ENCODE peak calls at places on chromosome 5, in five cellular contexts. L is GM12892, S is K562, G is HepG2, U is GM12878. K is an unnamed sample.

GRCh38 chr5:143014017-143014651 is 244.0 kb downstream of the ARHGAP26 start:
- DNase-seq in U (no peak), L (no peak), S (peak), G (no peak), K (no peak)

GRCh38 chr5:84249918-84250635 is 134.6 kb downstream of the EDIL3 start:
- DNase-seq in U (no peak), L (no peak), G (no peak), S (no peak), K (no peak)

GRCh38 chr5:34656700-34657549 is 797 bp downstream of the RAI14 start:
- DNase-seq in L (peak), S (peak), G (no peak), U (no peak), K (peak)

GRCh38 chr5:57738787-57739186 is 256.2 kb upstream of the ACTBL2 start:
- DNase-seq in L (no peak), S (no peak), U (no peak), G (no peak), K (no peak)

GRCh38 chr5:9251379-9251980 is 294.4 kb downstream of the SEMA5A start:
- DNase-seq in G (no peak), U (no peak), S (no peak), L (no peak), K (no peak)

GRCh38 chr5:10631597-10631996 is 67.7 kb downstream of the ANKRD33B start:
- DNase-seq in L (no peak), U (no peak), S (no peak), G (no peak), K (no peak)

GRCh38 chr5:124905256-124905655 is 158.8 kb upstream of the ZNF608 start:
- DNase-seq in U (no peak), S (no peak), L (no peak), G (no peak), K (no peak)

GRCh38 chr5:144484124-144484897 is 313.6 kb downstream of the KCTD16 start:
- DNase-seq in G (no peak), S (no peak), L (no peak), U (no peak), K (no peak)

GRCh38 chr5:138953370-138954256 is 78.5 kb upstream of the LRRTM2 start:
- DNase-seq in L (no peak), S (peak), U (no peak), G (no peak), K (peak)

GRCh38 chr5:138951091-138951985 is 76.2 kb upstream of the LRRTM2 start:
- DNase-seq in S (no peak), U (no peak), L (no peak), G (no peak), K (no peak)

GRCh38 chr5:138951986-138952735 is 77.0 kb upstream of the LRRTM2 start:
- DNase-seq in G (no peak), L (no peak), S (no peak), U (no peak), K (no peak)

GRCh38 chr5:138954257-138955012 is 79.3 kb upstream of the LRRTM2 start:
- DNase-seq in G (no peak), S (no peak), U (no peak), L (no peak), K (no peak)

DNA sequence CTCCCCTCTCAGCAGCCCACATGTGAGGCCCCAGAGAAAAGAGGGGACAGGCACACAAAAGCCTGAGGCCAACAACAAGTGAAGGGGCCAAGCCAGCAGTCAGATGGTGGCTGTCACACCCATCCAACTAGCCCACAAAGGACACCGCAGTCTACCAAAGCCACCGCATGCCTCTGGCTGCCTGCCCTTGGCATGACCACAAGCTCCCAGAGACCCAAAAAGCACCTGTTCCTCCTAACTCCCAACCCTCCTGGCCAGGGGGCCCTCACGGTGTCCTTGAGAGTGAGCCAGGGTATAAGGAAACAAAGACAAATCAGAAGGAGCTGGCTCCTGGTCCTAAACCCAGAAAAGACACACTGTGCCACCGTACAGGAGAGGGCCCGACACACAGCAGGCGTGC is 77.8 kb upstream of the LRRTM2 start:
- DNase-seq in U (no peak), G (no peak), L (no peak), S (no peak), K (no peak)
- TF ChIP-seq TAF1 in U (no peak), G (no peak), L (no peak), S (no peak), K (no peak)

GRCh38 chr5:62082370-62082778 is 223.6 kb upstream of the KIF2A start:
- DNase-seq in G (no peak), U (no peak), S (no peak), L (no peak), K (no peak)
- TF ChIP-seq POLR2AphosphoS5 in G (no peak), U (no peak), S (no peak), L (no peak), K (no peak)

GRCh38 chr5:139692148-139692547 is 44.0 kb downstream of the CXXC5 start:
- DNase-seq in G (no peak), S (no peak), L (no peak), U (no peak), K (no peak)

GRCh38 chr5:139688712-139689413 is 40.7 kb downstream of the CXXC5 start:
- DNase-seq in G (no peak), S (no peak), L (no peak), U (no peak), K (no peak)

GRCh38 chr5:139691275-139691629 is 43.1 kb downstream of the CXXC5 start:
- DNase-seq in S (no peak), L (no peak), G (no peak), U (no peak), K (no peak)

GRCh38 chr5:139689631-139690384 is 41.7 kb downstream of the CXXC5 start:
- DNase-seq in G (no peak), S (peak), U (no peak), L (no peak), K (peak)

DNA sequence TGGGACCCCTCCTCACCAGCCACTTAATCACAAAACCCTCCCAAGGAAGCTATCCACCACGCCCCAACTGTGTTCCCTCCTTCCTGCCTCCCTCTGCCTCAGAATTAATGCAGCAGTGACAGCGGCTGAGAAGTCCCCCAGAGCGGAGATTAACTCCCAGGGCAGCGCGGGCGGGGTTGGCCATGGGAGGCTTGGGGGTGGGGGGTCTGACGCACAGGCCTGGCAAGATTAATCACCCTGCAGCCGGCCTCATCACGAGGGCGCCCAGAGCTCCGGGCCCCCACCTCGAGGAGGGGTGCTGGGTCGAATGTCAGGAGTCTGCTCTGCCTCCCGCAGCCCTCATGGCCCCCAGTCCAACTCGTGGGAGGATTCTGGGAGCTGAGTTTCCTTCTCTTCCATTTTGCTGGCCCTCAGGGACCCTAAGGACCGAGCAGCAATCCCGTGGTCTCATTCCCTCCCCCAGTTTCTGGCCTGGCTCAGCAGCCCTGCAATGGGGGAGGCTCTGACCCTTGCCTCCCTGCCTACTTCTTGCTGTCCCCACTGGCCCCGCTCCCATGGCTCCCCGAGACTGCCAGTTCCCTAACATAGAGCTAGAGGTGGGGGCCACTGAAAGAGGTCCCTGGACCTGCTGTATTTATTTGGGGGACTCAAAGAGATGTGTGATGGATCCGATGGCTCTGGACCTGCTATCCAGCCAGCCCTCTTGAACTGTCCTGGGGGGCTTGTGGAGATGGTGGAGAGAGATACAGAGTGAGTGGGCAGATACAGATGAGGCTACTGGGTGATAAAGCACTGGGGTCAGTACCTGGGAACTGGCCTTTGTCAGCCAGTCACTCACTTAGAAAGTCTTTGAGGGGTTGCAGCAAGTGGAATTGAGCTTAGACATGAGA is 42.5 kb downstream of the CXXC5 start:
- DNase-seq in U (no peak), S (peak), L (no peak), G (no peak), K (no peak)
- TF ChIP-seq TAF1 in U (no peak), S (no peak), L (no peak), G (no peak), K (no peak)

DNA sequence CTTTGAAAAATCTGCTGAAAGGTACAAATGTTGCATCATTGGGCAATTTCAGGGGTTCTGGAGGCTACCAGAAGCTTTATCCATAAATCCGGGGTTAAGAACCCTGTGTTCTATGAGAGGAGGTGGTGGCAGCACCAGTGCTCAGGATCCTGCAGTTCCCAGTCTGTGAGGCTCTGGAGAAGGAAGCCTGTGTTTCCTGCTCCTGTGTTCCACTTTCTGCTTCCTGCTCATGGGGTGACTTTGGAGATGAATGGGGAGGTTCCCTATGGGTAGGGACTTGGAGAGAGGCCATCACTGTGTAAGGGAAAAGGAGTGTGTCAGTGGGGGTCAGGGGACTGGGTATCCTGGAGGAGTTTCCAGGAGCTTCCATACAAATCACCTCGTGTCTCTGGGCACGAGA is 2.3 kb downstream of the CDX1 start:
- DNase-seq in S (no peak), U (no peak), L (no peak), G (no peak), K (no peak)
- TF ChIP-seq POLR2AphosphoS5 in S (no peak), U (no peak), L (no peak), G (no peak), K (no peak)

GRCh38 chr5:147743686-147744332 is 38.7 kb downstream of the JAKMIP2 start:
- DNase-seq in U (no peak), G (no peak), S (no peak), L (no peak), K (no peak)
- TF ChIP-seq TAF1 in U (no peak), G (no peak), S (no peak), L (no peak), K (no peak)

GRCh38 chr5:89932771-89933181 is 476.8 kb downstream of the CETN3 start:
- DNase-seq in U (no peak), S (no peak), G (no peak), L (no peak), K (no peak)
- TF ChIP-seq POLR2AphosphoS5 in U (no peak), S (no peak), G (no peak), L (no peak), K (no peak)

GRCh38 chr5:122311888-122312669 is at the start of gene SNCAIP:
- DNase-seq in U (no peak), G (no peak), L (peak), S (peak), K (peak)
- TF ChIP-seq TAF1 in U (no peak), G (no peak), L (no peak), S (no peak), K (no peak)